ENCODE peak calls at places on chromosomes 16 and 17, in nine cellular contexts. T, Y, A, N, H, P, G, X and R are unnamed samples.

GRCh38 chr17:29588561-29589411 is 662 bp downstream of the GIT1 start:
- DNase-seq in X (peak), P (peak), Y (peak), H (peak), N (peak), T (peak), A (peak), G (no peak), R (peak)

GRCh38 chr17:64077409-64077808 is 52.5 kb downstream of the ERN1 start:
- DNase-seq in G (no peak), P (no peak), Y (no peak), H (no peak), T (peak), N (no peak), X (peak), A (no peak), R (peak)

GRCh38 chr17:56441331-56441730 is 152.2 kb upstream of the NOG start:
- DNase-seq in G (no peak), N (no peak), A (no peak), H (no peak), P (no peak), T (peak), X (peak), Y (no peak), R (no peak)

GRCh38 chr17:26765860-26766709 is 527.8 kb upstream of the WSB1 start:
- DNase-seq in G (no peak), H (no peak), Y (no peak), P (no peak), N (no peak), T (no peak), A (peak), X (no peak), R (no peak)

GRCh38 chr17:78141437-78142112 is 4.6 kb upstream of the C17orf99 start:
- DNase-seq in A (no peak), N (no peak), G (no peak), T (no peak), P (no peak), Y (no peak), X (peak), H (no peak), R (no peak)

GRCh38 chr17:62869885-62870580 is 61.9 kb upstream of the MARCHF10 start:
- DNase-seq in Y (peak), T (peak), X (peak), A (peak), H (no peak), G (no peak), N (peak), P (peak), R (peak)

GRCh38 chr16:56382901-56383355 is 42.4 kb downstream of the AMFR start:
- DNase-seq in A (no peak), H (no peak), T (peak), G (no peak), P (no peak), X (peak), N (no peak), Y (no peak), R (no peak)

GRCh38 chr17:82153745-82154375 is 55.8 kb upstream of the FASN start:
- DNase-seq in N (peak), P (peak), X (peak), H (peak), T (peak), Y (peak), G (peak), A (peak), R (peak)

GRCh38 chr16:57937861-57938260 is 33.1 kb downstream of the CNGB1 start:
- DNase-seq in G (no peak), N (no peak), Y (no peak), T (peak), A (no peak), P (no peak), X (no peak), H (no peak), R (no peak)

GRCh38 chr17:19702231-19702641 is 14.1 kb downstream of the SLC47A2 start:
- DNase-seq in T (no peak), G (no peak), P (no peak), H (no peak), Y (no peak), X (no peak), A (no peak), N (no peak), R (no peak)

GRCh38 chr16:49739381-49739780 is 116.5 kb downstream of the ZNF423 start:
- DNase-seq in T (no peak), P (peak), Y (no peak), A (peak), H (no peak), N (peak), G (peak), X (no peak), R (no peak)
- TF ChIP-seq EZH2phosphoT487 in T (no peak), P (no peak), Y (no peak), A (no peak), H (no peak), N (no peak), G (no peak), X (no peak), R (no peak)

GRCh38 chr16:78628526-78628925 is 529.1 kb downstream of the WWOX start:
- DNase-seq in A (no peak), H (no peak), T (no peak), G (no peak), N (no peak), P (no peak), Y (no peak), X (no peak), R (no peak)
- TF ChIP-seq EZH2phosphoT487 in A (no peak), H (no peak), T (no peak), G (no peak), N (no peak), P (no peak), Y (no peak), X (no peak), R (no peak)

DNA sequence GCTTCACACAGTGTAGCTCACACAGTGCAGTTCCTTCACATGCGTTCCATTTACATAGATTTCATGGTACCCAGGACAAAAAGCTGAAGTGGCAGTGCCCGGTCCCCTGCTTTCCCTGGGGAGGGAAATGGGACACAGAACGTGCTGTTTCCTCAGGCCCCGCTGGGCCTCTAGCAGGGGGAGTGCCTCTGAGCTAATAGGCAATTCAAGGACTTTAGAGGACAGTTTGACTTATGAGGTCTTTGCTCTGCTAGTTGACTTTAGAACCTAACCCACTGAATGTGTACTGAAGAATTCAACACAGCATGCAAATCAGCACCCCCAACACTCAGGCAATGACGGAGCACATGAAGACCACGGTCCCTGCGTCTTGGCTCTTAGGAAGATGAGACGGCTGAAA is 6.8 kb downstream of the CDIP1 start:
- DNase-seq in T (no peak), X (no peak), A (no peak), N (no peak), P (no peak), Y (no peak), H (no peak), G (no peak), R (no peak)
- TF ChIP-seq EZH2phosphoT487 in T (no peak), X (no peak), A (no peak), N (no peak), P (no peak), Y (no peak), H (no peak), G (no peak), R (no peak)

DNA sequence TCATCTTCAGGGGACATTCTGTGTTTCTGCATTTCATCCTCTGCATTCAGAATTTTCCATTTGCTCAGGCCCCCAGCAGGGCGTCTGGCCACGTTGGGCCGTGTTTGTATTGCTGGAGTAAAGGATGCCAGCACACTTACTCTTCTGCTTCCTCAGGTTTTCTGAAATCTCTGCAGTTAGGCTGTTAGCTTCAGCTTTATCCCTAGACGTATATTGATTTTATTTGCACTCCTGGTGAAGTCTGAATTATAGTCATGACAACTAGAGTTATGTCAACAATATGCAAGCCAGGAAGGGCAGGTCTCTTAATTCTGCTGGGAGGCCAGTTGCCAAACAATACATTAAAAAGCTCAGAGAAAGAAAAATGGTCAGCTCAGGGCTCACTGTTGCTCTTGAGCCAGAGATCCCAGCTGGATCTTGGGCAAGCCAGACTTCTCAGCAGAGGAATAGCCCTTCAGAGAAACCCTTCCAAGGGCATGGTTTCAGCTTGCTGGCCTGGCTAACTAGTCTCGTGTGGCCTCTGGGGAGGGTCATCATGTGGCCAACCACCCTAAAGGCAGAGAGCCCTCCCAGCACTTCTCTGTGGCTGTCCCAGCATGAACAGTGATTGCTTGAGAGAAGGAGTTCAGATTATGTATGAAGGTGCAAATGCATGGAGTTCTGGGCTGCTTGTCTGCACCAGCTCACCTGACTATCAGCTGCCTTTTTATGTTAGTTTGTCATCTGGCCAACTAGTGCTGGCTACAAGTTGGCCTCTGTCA is 110.2 kb upstream of the CACNG5 start:
- DNase-seq in P (no peak), Y (no peak), X (peak), H (no peak), T (peak), A (no peak), N (no peak), G (no peak), R (peak)
- TF ChIP-seq EZH2phosphoT487 in P (no peak), Y (no peak), X (no peak), H (no peak), T (no peak), A (no peak), N (no peak), G (no peak), R (no peak)